ENCODE peak calls at places on chromosomes 1 and 21, in ten cellular contexts. T is astrocyte, D is heart right ventricle, O is suprapubic skin, Q is thoracic aorta, W is spleen, K is right cardiac atrium, N is psoas muscle, A is uterus, B is cardiac muscle cell. E is an unnamed sample.

GRCh38 chr21:28663111-28663693 is 329.5 kb downstream of the LTN1 start:
- DNase-seq in T (no peak), D (no peak), O (no peak), Q (no peak), W (no peak), K (peak), N (no peak), A (no peak), B (no peak), E (no peak)

GRCh38 chr1:106749906-106750305 is 306.6 kb upstream of the PRMT6 start:
- DNase-seq in T (no peak), D (no peak), O (no peak), Q (no peak), W (no peak), K (no peak), N (no peak), A (no peak), B (no peak), E (no peak)

GRCh38 chr1:76901158-76901767 is 34.0 kb downstream of the ST6GALNAC5 start:
- DNase-seq in T (peak), D (no peak), O (no peak), Q (no peak), W (no peak), K (no peak), N (no peak), A (no peak), B (peak), E (no peak)

GRCh38 chr1:176996455-176997090 is 167.9 kb downstream of the ASTN1 start:
- DNase-seq in T (peak), D (no peak), O (no peak), Q (no peak), W (no peak), K (no peak), N (no peak), A (no peak), B (peak), E (no peak)

GRCh38 chr1:184583837-184584236 is 170.8 kb downstream of the EDEM3 start:
- DNase-seq in T (no peak), D (no peak), O (no peak), Q (no peak), W (no peak), K (no peak), N (no peak), A (no peak), B (peak), E (no peak)

GRCh38 chr1:228084325-228084724 is 1.8 kb downstream of the ARF1 start:
- DNase-seq in T (peak), D (no peak), O (no peak), Q (no peak), W (no peak), K (no peak), N (peak), A (no peak), B (no peak), E (no peak)

GRCh38 chr1:56061824-56062223 is 517.5 kb downstream of the PLPP3 start:
- DNase-seq in T (no peak), D (no peak), O (no peak), Q (no peak), W (no peak), K (no peak), N (no peak), A (no peak), B (no peak), E (no peak)

GRCh38 chr21:30014883-30015282 is 75.1 kb upstream of the GRIK1 start:
- DNase-seq in T (no peak), D (no peak), O (no peak), Q (no peak), W (no peak), K (no peak), N (no peak), A (no peak), B (no peak), E (no peak)

GRCh38 chr1:25782608-25783201 is 17.3 kb upstream of the SELENON start:
- DNase-seq in T (no peak), D (no peak), O (no peak), Q (no peak), W (no peak), K (peak), N (no peak), A (no peak), B (no peak), E (no peak)

GRCh38 chr21:25855591-25855990 is 120.8 kb downstream of the GABPA start:
- DNase-seq in T (no peak), D (no peak), O (no peak), Q (no peak), W (no peak), K (no peak), N (no peak), A (no peak), B (no peak), E (no peak)

GRCh38 chr1:11527541-11528452 is 48.8 kb downstream of the DISP3 start:
- DNase-seq in T (no peak), D (no peak), O (no peak), Q (no peak), W (no peak), K (no peak), N (no peak), A (no peak), B (no peak), E (no peak)

GRCh38 chr1:15685820-15686219 is 1.7 kb downstream of the PLEKHM2 start:
- DNase-seq in T (no peak), D (no peak), O (no peak), Q (no peak), W (no peak), K (no peak), N (no peak), A (no peak), B (no peak), E (no peak)
- H3K27ac ChIP-seq in T (no peak), D (no peak), O (no peak), Q (peak), W (peak), K (peak), N (peak), A (peak), B (peak), E (no peak)

DNA sequence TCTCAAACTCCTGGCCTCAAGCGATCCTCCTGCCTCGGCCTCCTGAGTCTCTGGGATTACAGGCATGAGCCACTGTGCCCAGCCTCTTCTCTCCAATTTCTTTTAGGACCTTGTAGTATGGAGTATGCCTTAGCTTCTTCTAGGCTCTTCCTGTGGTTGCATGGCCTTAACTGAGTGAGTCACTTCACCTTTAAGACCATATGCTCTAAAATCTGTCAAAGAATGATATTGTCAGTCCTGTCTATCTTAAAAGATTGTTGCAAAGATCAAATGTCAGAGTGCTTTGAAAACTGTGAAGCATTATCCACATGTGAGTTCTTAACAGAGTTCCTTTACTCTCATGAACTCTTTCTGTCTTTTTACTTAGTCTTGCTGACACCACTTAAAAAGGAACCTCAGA is 37.2 kb downstream of the ATP2B4 start:
- DNase-seq in T (no peak), D (no peak), O (no peak), Q (no peak), W (no peak), K (no peak), N (no peak), A (no peak), B (no peak), E (no peak)
- H3K27ac ChIP-seq in T (peak), D (peak), O (peak), Q (peak), W (peak), K (peak), N (peak), A (peak), B (no peak), E (peak)

GRCh38 chr21:37231671-37232070 is 35.5 kb downstream of the VPS26C start:
- DNase-seq in T (no peak), D (no peak), O (no peak), Q (no peak), W (no peak), K (peak), N (no peak), A (no peak), B (no peak), E (no peak)
- H3K27ac ChIP-seq in T (no peak), D (no peak), O (no peak), Q (no peak), W (peak), K (no peak), N (no peak), A (no peak), B (no peak), E (no peak)

DNA sequence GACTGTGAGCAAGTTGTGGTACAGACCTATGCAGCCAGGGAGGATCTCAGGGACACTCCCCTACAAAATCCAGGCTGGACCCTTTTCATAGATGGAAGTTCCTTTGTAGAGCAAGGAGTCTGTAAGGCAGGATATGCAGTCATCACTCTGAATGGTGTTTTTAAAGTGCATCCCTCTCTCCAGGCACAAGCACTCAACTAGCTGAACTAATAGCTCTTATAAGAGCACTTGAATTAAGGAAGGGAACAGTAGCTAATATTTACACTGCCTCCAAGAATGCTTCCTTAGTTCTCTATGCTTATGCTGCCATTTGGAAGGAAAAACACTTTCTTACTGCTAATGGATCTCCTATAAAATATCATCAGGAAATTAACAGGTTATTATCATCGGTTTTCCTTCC is 27.0 kb upstream of the SMYD3 start:
- DNase-seq in T (no peak), D (no peak), O (no peak), Q (no peak), W (no peak), K (no peak), N (no peak), A (no peak), B (no peak), E (no peak)
- H3K27ac ChIP-seq in T (no peak), D (no peak), O (no peak), Q (no peak), W (no peak), K (no peak), N (no peak), A (no peak), B (no peak), E (peak)

DNA sequence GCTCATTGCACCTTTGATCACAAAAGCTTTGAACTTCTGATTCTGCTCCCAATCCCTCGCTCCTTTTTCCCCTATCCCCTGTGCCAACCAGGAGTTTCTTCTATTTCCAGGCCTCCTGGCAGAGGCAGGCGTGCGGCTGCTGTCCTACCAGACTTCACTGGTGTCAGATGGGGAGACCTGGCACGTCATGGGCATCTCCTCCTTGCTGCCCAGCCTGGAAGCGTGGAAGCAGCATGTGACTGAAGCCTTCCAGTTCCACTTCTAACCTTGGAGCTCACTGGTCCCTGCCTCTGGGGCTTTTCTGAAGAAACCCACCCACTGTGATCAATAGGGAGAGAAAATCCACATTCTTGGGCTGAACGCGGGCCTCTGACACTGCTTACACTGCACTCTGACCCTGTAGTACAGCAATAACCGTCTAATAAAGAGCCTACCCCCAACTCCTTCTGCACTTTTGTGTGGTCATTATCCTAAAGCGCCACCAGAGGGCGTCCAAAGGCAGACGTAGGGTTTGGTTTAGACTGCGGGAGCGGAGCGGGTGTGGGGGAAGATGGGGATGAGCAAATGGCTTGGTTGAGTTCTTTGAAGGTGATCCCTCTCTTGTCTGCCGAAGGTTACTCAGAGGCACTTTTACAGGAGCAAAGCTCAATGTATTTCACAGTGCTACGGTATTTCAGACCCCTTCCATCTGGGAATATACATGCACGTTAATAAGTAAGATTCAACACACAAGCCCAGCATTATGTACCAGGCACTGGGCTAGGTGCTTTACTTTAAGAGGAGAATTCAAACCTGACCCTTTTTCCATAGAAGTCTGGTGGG is 24.7 kb downstream of the HMGCS2 start:
- DNase-seq in T (peak), D (peak), O (no peak), Q (no peak), W (no peak), K (peak), N (peak), A (peak), B (peak), E (peak)
- H3K27ac ChIP-seq in T (no peak), D (peak), O (no peak), Q (peak), W (no peak), K (peak), N (no peak), A (no peak), B (no peak), E (no peak)

GRCh38 chr1:161381707-161382106 is 14.0 kb upstream of the CFAP126 start:
- DNase-seq in T (no peak), D (no peak), O (no peak), Q (no peak), W (no peak), K (no peak), N (no peak), A (no peak), B (no peak), E (no peak)
- H3K27ac ChIP-seq in T (no peak), D (no peak), O (no peak), Q (no peak), W (no peak), K (no peak), N (no peak), A (peak), B (no peak), E (no peak)

GRCh38 chr1:87432685-87433084 is 104.0 kb downstream of the LMO4 start:
- DNase-seq in T (no peak), D (no peak), O (no peak), Q (no peak), W (no peak), K (no peak), N (no peak), A (no peak), B (no peak), E (no peak)
- H3K27ac ChIP-seq in T (no peak), D (no peak), O (no peak), Q (no peak), W (no peak), K (no peak), N (no peak), A (no peak), B (no peak), E (no peak)

GRCh38 chr1:6446665-6447015 is 19.3 kb downstream of the TNFRSF25 start:
- DNase-seq in T (no peak), D (no peak), O (no peak), Q (no peak), W (no peak), K (no peak), N (no peak), A (no peak), B (no peak), E (no peak)
- H3K27ac ChIP-seq in T (no peak), D (no peak), O (no peak), Q (no peak), W (no peak), K (no peak), N (no peak), A (no peak), B (no peak), E (no peak)

DNA sequence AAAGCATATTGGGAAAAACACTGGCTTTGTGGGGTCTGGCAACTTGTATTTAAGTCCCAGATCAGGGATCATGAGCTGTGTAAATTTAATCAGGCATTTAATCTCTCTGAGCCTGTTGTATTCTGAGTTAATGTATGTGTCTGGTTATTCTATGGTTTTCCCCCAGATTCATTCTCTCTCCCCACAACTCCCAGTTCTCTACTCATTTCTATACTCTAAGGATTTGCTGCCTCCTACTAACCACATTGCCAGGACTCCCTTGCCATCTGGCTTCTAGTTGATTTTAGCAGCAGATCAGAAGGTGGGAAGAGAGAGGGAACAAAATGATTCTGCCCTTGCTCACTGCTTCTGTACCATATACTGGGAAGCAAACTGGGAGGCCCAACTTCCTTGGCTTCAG is 31.4 kb upstream of the S1PR1 start:
- DNase-seq in T (no peak), D (no peak), O (no peak), Q (no peak), W (no peak), K (no peak), N (no peak), A (no peak), B (no peak), E (no peak)
- H3K27ac ChIP-seq in T (no peak), D (peak), O (no peak), Q (no peak), W (no peak), K (no peak), N (no peak), A (no peak), B (peak), E (no peak)